ENCODE peak calls at places on chromosomes 5 and 9, in six cellular contexts. L is PC-3, D is upper lobe of right lung, K is transverse colon, B is adrenal gland, U is lower lobe of right lung. E is an unnamed sample. For H3K27me3 and H3K9me3, the result is how much of the 10 kb centered on the place peaks cover.

GRCh38 chr5:40733842-40734563 is 21.8 kb downstream of the TTC33 start:
- DNase-seq in L (no peak), D (no peak), K (no peak), B (no peak), U (no peak), E (no peak)

GRCh38 chr5:149605998-149606721 is 24.9 kb downstream of the ARHGEF37 start:
- DNase-seq in L (peak), D (no peak), K (peak), B (no peak), U (no peak), E (peak)

GRCh38 chr9:76107487-76107886 is 217.0 kb downstream of the PCSK5 start:
- DNase-seq in L (no peak), D (no peak), K (no peak), B (no peak), U (no peak), E (no peak)

GRCh38 chr5:74622944-74623343 is 17.6 kb downstream of the ENC1 start:
- DNase-seq in L (no peak), D (no peak), K (no peak), B (no peak), U (no peak), E (no peak)

GRCh38 chr5:92884464-92884863 is 696.6 kb downstream of the NR2F1-AS1 start:
- DNase-seq in L (no peak), D (no peak), K (no peak), B (no peak), U (no peak), E (no peak)

GRCh38 chr5:139633295-139634027 is 14.7 kb upstream of the CXXC5 start:
- DNase-seq in L (peak), D (peak), K (peak), B (peak), U (peak), E (peak)

GRCh38 chr9:126703330-126704156 is 89.8 kb downstream of the LMX1B start:
- DNase-seq in L (no peak), D (peak), K (no peak), B (no peak), U (peak), E (no peak)

GRCh38 chr9:34140853-34141252 is 14.4 kb upstream of the DCAF12 start:
- DNase-seq in L (no peak), D (no peak), K (no peak), B (no peak), U (no peak), E (no peak)

GRCh38 chr5:81817086-81817485 is 66.2 kb upstream of the SSBP2 start:
- DNase-seq in L (no peak), D (no peak), K (no peak), B (no peak), U (no peak), E (no peak)

GRCh38 chr5:34439601-34440000 is 216.5 kb upstream of the RAI14 start:
- DNase-seq in L (no peak), D (no peak), K (no peak), B (no peak), U (no peak), E (no peak)

GRCh38 chr5:163385824-163386223 is 51.6 kb upstream of the CCNG1 start:
- DNase-seq in L (no peak), D (no peak), K (no peak), B (no peak), U (no peak), E (no peak)

GRCh38 chr5:95406426-95407093 is 15.4 kb downstream of the FAM81B start:
- DNase-seq in L (no peak), D (no peak), K (no peak), B (no peak), U (no peak), E (no peak)

GRCh38 chr5:177188775-177189174 is 55.2 kb downstream of the NSD1 start:
- DNase-seq in L (no peak), D (no peak), K (no peak), B (no peak), U (no peak), E (no peak)

GRCh38 chr5:92222449-92222848 is 839.3 kb upstream of the ARRDC3 start:
- DNase-seq in L (peak), D (no peak), K (no peak), B (no peak), U (no peak), E (no peak)

GRCh38 chr5:67792891-67793290 is 422.7 kb upstream of the PIK3R1 start:
- DNase-seq in L (no peak), D (no peak), K (no peak), B (no peak), U (no peak), E (no peak)

GRCh38 chr5:1892211-1892610 is 9.5 kb upstream of the IRX4 start:
- DNase-seq in L (no peak), D (no peak), K (no peak), B (no peak), U (peak), E (no peak)
- H3K27me3 ChIP-seq in L (half or more), D (half or more), K (under half), B (under half), U (half or more), E (under half)

DNA sequence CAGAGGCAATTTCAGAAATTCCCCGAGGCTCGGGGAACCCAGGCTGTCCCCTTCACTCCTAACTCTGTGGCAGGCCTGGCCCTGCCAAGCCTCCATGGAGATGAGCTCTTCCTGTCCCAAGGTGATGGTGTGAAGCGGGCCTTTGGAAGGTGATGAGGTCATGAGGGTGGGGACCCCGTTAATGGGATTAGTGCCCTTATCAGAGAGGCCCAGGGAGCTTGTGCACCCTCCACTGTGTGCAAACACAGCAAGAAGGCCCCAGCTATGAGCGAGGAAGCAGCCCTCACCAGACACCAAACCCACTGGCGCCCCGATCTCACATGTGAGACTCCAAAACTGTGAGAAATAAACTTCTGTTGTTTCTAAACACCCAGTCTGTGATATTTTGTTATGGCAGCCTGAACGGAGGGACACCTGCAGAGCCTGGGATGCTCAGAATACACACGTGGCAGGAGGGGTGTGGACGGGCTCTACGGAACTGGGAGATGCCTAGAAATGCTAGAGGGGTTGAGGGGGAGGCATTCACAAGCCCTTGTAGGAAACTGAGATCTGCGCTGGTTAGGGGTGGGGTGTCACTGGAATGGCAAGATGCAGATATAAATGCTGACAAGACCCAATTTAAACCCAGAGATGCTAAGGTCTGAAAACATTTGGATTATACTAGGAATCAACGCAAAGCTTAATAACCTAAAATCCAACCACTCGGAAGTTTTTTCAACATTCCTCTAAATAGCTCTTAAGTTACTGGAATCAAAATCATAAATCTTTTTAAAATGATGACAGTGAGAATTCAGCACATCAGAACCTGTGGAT is 46.9 kb downstream of the ADAMTS2 start:
- DNase-seq in L (no peak), D (peak), K (no peak), B (no peak), U (no peak), E (no peak)
- H3K9me3 ChIP-seq in L (under half), D (under half), K (under half), B (under half), U (under half), E (under half)

GRCh38 chr9:1729631-1730030 is 285.5 kb upstream of the SMARCA2 start:
- DNase-seq in L (no peak), D (no peak), K (no peak), B (no peak), U (no peak), E (no peak)
- H3K27me3 ChIP-seq in L (under half), D (under half), K (under half), B (under half), U (under half), E (under half)

DNA sequence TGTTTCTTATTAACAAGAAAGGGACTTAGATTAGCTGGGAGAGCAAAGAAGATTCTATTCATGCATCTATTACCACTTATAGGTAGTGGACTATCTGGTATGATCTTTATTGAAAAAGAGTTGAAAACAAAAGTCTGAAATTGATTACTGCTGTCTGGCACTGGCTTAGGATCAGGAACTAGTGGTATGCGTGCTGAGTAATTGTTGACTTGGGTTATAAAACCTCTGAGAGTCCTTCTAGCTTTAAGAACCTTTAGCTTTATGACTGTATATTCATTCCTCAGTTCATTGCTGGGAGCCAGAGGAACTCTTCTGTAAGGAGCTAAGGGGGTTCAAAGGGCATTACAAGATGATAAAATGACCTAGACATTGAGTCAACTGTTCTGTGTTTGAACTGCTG is 7.6 kb downstream of the SLC1A1 start:
- DNase-seq in L (peak), D (no peak), K (no peak), B (no peak), U (no peak), E (no peak)
- H3K9me3 ChIP-seq in L (under half), D (under half), K (under half), B (under half), U (under half), E (under half)